ENCODE peak calls at places on chromosome 2, in eight cellular contexts. Z is neural progenitor cell, X is fibroblast of lung, T is aorta, G is hepatocyte, Y is body of pancreas, L is vagina, P is mammary epithelial cell. B is an unnamed sample.
A peak's percentile ranks its signal among the peaks of the same experiment; 100 is the strongest.

GRCh38 chr2:126698991-126699390 is 43.0 kb downstream of the GYPC start:
- DNase-seq in Z (peak; percentile 43), X (no peak), T (no peak), G (no peak), Y (no peak), L (no peak), P (no peak), B (no peak)

GRCh38 chr2:18993756-18994155 is 364.7 kb downstream of the OSR1 start:
- DNase-seq in Z (no peak), X (no peak), T (no peak), G (no peak), Y (no peak), L (no peak), P (no peak), B (no peak)

GRCh38 chr2:121804340-121804739 is 48.9 kb downstream of the TSN start:
- DNase-seq in Z (no peak), X (peak; percentile 56), T (no peak), G (no peak), Y (no peak), L (no peak), P (no peak), B (no peak)

GRCh38 chr2:98907966-98908905 is 27.8 kb downstream of the CRACDL start:
- DNase-seq in Z (no peak), X (no peak), T (no peak), G (no peak), Y (no peak), L (peak; percentile 46), P (peak; percentile 36), B (no peak)

GRCh38 chr2:196515041-196515440 is 124.5 kb upstream of the CCDC150 start:
- DNase-seq in Z (no peak), X (no peak), T (no peak), G (no peak), Y (no peak), L (no peak), P (no peak), B (no peak)

GRCh38 chr2:49770919-49771318 is 616.6 kb upstream of the FSHR start:
- DNase-seq in Z (peak; percentile 80), X (peak; percentile 9), T (peak; percentile 47), G (peak; percentile 75), Y (peak; percentile 63), L (no peak), P (peak; percentile 31), B (peak; percentile 23)

GRCh38 chr2:172929644-172930043 is 146.0 kb upstream of the MAP3K20 start:
- DNase-seq in Z (no peak), X (no peak), T (no peak), G (no peak), Y (no peak), L (no peak), P (no peak), B (no peak)

GRCh38 chr2:28958689-28959088 is 22.4 kb upstream of the TOGARAM2 start:
- DNase-seq in Z (peak; percentile 90), X (peak; percentile 69), T (peak; percentile 66), G (peak; percentile 85), Y (peak; percentile 41), L (no peak), P (peak; percentile 71), B (peak; percentile 69)

GRCh38 chr2:215718890-215719289 is 283.0 kb upstream of the FN1 start:
- DNase-seq in Z (no peak), X (no peak), T (no peak), G (no peak), Y (no peak), L (no peak), P (no peak), B (no peak)

GRCh38 chr2:215722125-215722524 is 286.3 kb upstream of the FN1 start:
- DNase-seq in Z (no peak), X (peak; percentile 63), T (no peak), G (peak; percentile 40), Y (no peak), L (no peak), P (no peak), B (no peak)

GRCh38 chr2:215726070-215726469 is 287.3 kb downstream of the MREG start:
- DNase-seq in Z (no peak), X (no peak), T (no peak), G (no peak), Y (no peak), L (no peak), P (no peak), B (no peak)

GRCh38 chr2:215724171-215724570 is 288.3 kb upstream of the FN1 start:
- DNase-seq in Z (no peak), X (no peak), T (no peak), G (no peak), Y (no peak), L (no peak), P (no peak), B (no peak)

DNA sequence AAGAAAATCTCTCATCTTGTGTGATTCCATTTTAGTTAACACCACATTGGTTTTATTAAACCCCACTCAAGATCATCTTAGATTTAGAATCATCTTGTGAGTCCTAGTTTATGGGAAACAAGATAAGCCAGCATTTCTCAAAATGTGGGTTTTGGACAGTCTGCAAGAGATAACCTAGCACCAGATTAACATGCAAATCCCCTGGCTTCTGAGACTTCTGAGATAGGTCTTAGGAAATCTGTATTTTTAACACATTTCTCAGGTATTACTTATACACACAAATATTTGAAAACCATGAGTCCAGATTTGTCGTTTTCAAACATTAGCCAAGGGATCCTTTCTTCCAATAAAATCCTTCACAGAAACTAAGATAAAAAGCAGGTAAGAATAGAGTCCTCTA is 287.1 kb upstream of the FN1 start:
- DNase-seq in Z (no peak), X (peak; percentile 88), T (no peak), G (no peak), Y (no peak), L (no peak), P (no peak), B (no peak)
- H3K4me3 ChIP-seq in Z (no peak overlapping the region), X (no peak overlapping the region), T (no peak overlapping the region), G (no peak overlapping the region), Y (no peak overlapping the region), L (no peak overlapping the region), P (no peak overlapping the region), B (no peak overlapping the region)

DNA sequence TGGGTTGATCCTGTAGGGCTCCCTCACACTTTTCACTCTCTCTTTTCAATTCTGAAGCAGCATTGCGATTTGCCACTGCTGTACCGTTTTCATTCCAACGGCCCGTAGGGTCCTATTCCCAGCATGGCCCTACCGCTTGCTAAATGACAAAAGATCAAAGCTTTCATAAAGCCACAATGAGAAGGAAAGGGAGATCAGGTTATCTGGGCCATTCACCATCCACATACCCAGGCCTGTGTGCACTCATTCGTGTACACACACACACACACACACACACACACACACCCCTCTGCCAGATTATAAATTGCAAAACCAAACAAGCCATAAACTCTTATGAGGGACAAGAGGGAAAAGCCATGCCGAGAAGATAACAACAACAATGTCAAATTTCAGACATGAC is 282.4 kb downstream of the BCL11A start:
- DNase-seq in Z (no peak), X (no peak), T (no peak), G (no peak), Y (no peak), L (no peak), P (no peak), B (no peak)
- H3K4me1 ChIP-seq in Z (peaks cover 12% of the 10 kb centered on the region), X (no peaks in the 10 kb centered on the region), T (no peaks in the 10 kb centered on the region), G (no peaks in the 10 kb centered on the region), Y (no peaks in the 10 kb centered on the region), L (no peaks in the 10 kb centered on the region), P (no peaks in the 10 kb centered on the region), B (no peaks in the 10 kb centered on the region)

GRCh38 chr2:16302431-16302830 is 362.1 kb downstream of the MYCN start:
- DNase-seq in Z (no peak), X (no peak), T (no peak), G (no peak), Y (no peak), L (no peak), P (no peak), B (no peak)

GRCh38 chr2:16303761-16304160 is 361.9 kb downstream of the CYRIA start:
- DNase-seq in Z (peak; percentile 34), X (no peak), T (no peak), G (no peak), Y (no peak), L (no peak), P (no peak), B (no peak)

GRCh38 chr2:16301961-16302360 is 361.6 kb downstream of the MYCN start:
- DNase-seq in Z (no peak), X (no peak), T (no peak), G (no peak), Y (no peak), L (no peak), P (no peak), B (no peak)

GRCh38 chr2:16305191-16305590 is 360.4 kb downstream of the CYRIA start:
- DNase-seq in Z (no peak), X (no peak), T (no peak), G (no peak), Y (no peak), L (no peak), P (no peak), B (no peak)

DNA sequence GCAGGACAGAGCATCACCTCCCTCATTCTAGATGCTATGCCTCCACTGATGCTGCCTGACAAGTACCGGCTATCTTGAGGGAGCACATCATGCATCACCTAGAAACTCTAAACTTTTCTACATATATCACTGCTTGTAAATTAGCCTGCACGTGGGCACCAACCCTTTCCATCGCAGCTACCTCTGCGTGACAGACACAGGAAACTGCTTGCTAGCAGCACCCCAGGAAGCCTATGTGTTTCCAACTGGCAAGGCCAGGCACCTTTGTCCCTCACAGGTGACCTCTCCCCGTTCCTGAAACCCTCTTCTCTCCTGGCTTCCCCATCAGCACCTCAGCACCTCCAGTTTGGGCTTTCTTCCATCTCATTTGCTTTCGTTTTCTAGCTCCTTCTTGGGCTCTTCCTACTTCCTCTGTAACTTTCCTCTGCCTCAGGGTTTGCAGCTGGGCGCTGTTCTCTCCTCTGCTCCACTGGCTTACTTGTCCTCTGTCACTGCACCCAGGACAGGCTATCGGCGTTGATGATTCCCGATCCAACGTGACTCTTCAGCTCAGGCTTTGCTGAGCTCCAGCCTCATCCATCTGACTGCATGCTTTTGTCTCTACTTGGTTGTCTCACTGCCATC is 362.6 kb downstream of the CYRIA start:
- DNase-seq in Z (no peak), X (no peak), T (no peak), G (no peak), Y (no peak), L (no peak), P (no peak), B (no peak)
- H3K4me3 ChIP-seq in Z (no peak overlapping the region), X (no peak overlapping the region), T (no peak overlapping the region), G (no peak overlapping the region), Y (no peak overlapping the region), L (no peak overlapping the region), P (no peak overlapping the region), B (no peak overlapping the region)

GRCh38 chr2:74077636-74078035 is 70.1 kb downstream of the BOLA3 start:
- DNase-seq in Z (no peak), X (no peak), T (no peak), G (no peak), Y (no peak), L (no peak), P (no peak), B (no peak)

GRCh38 chr2:74067221-74067747 is 80.4 kb downstream of the BOLA3 start:
- DNase-seq in Z (no peak), X (no peak), T (no peak), G (no peak), Y (no peak), L (no peak), P (no peak), B (no peak)

GRCh38 chr2:74070991-74071390 is 76.7 kb downstream of the BOLA3 start:
- DNase-seq in Z (no peak), X (no peak), T (no peak), G (no peak), Y (no peak), L (no peak), P (no peak), B (no peak)

GRCh38 chr2:74066491-74067203 is 81.1 kb downstream of the BOLA3 start:
- DNase-seq in Z (no peak), X (peak; percentile 10), T (no peak), G (no peak), Y (no peak), L (no peak), P (no peak), B (no peak)

GRCh38 chr2:74072542-74072941 is 75.2 kb downstream of the BOLA3 start:
- DNase-seq in Z (no peak), X (no peak), T (no peak), G (no peak), Y (no peak), L (no peak), P (no peak), B (no peak)
- H3K4me1 ChIP-seq in Z (no peaks in the 10 kb centered on the region), X (no peaks in the 10 kb centered on the region), T (no peaks in the 10 kb centered on the region), G (peaks cover 6% of the 10 kb centered on the region), Y (no peaks in the 10 kb centered on the region), L (no peaks in the 10 kb centered on the region), P (peaks cover 3% of the 10 kb centered on the region), B (no peaks in the 10 kb centered on the region)